ENCODE peak calls at places on chromosomes 13 and 19, in four cellular contexts. One of them, this sample, is unnamed.
A peak's percentile ranks its signal among the peaks of the same experiment; 100 is the strongest.

GRCh38 chr13:41463823-41464602 is 6.7 kb downstream of the RGCC start:
- DNase-seq in GM12878: peak; percentile 59
- DNase-seq in K562: peak; percentile 74
- DNase-seq in HEK293T: no peak
- DNase-seq in this sample: no peak

GRCh38 chr13:106102776-106103175 is 432.7 kb downstream of the EFNB2 start:
- DNase-seq in HEK293T: no peak
- DNase-seq in GM12878: no peak
- DNase-seq in K562: no peak
- DNase-seq in this sample: no peak

GRCh38 chr19:14554382-14554812 is 17.5 kb downstream of the NDUFB7 start:
- DNase-seq in HEK293T: no peak
- DNase-seq in K562: no peak
- DNase-seq in GM12878: no peak
- DNase-seq in this sample: peak; percentile 76

GRCh38 chr19:46746281-46746965 is at the start of gene STRN4:
- DNase-seq in HEK293T: peak; percentile 92
- DNase-seq in GM12878: no peak
- DNase-seq in K562: peak; percentile 90
- DNase-seq in this sample: no peak

GRCh38 chr13:33351324-33351723 is 65.8 kb upstream of the STARD13 start:
- DNase-seq in GM12878: no peak
- DNase-seq in K562: no peak
- DNase-seq in HEK293T: peak; percentile 14
- DNase-seq in this sample: no peak

GRCh38 chr13:50650478-50650877 is 193.0 kb downstream of the DLEU7 start:
- DNase-seq in GM12878: no peak
- DNase-seq in HEK293T: no peak
- DNase-seq in K562: no peak
- DNase-seq in this sample: no peak

GRCh38 chr19:51807925-51808324 is 13.0 kb downstream of the FPR3 start:
- DNase-seq in HEK293T: no peak
- DNase-seq in K562: no peak
- DNase-seq in GM12878: no peak
- DNase-seq in this sample: no peak

GRCh38 chr13:104796581-104796980 is 1730.4 kb upstream of the SLC10A2 start:
- DNase-seq in HEK293T: no peak
- DNase-seq in K562: no peak
- DNase-seq in GM12878: no peak
- DNase-seq in this sample: no peak

GRCh38 chr13:95023405-95023804 is 277.8 kb downstream of the ABCC4 start:
- DNase-seq in HEK293T: no peak
- DNase-seq in K562: no peak
- DNase-seq in GM12878: no peak
- DNase-seq in this sample: no peak

GRCh38 chr19:17565611-17566010 is 10.2 kb downstream of the COLGALT1 start:
- DNase-seq in K562: no peak
- DNase-seq in HEK293T: no peak
- DNase-seq in GM12878: no peak
- DNase-seq in this sample: no peak

GRCh38 chr19:55056827-55057226 is 6.1 kb downstream of the RDH13 start:
- DNase-seq in HEK293T: no peak
- DNase-seq in K562: no peak
- DNase-seq in GM12878: no peak
- DNase-seq in this sample: no peak

DNA sequence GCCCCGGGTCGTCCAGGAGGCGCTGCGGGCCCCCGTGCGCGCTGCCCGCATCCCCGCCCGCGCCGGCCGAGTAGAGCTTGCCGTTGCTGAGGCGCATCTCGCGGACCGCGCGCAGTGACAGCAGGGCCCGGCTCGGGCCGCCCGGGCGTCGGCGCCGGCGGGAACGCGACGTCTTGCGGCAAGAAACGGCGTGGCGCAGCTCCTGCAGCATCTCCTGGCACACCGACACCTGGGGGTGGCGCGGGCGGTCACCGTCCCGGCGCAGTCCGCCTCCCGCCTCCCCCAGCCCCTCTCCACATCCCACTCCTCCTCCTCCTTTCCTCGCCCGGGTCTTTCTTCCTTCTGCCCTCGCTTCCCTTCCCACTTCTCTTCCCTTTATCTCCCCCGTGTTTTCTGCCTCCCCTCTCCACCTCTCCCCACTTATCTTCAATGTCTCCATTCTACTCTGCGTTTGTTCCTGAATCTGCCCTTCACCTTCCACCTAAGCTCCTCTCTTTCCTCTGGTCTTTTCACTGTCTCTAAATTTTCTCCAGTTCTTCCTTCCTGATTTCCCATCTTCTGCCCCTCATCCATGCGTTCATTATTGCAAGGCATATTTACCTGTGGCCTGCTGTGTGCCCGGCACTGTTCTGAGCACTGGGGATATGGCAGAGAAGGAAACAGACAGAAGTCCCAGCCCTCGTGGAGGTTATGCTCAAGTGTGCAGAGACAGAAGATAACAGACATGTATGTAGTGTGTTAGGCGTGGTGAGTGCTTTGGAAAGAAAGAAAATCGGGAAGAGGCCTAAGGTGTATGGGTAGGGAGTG is 5.2 kb upstream of the ATP1A3 start:
- DNase-seq in GM12878: no peak
- DNase-seq in HEK293T: no peak
- DNase-seq in K562: no peak
- DNase-seq in this sample: no peak
- TF ChIP-seq TARDBP in GM12878: no peak
- TF ChIP-seq TARDBP in HEK293T: no peak
- TF ChIP-seq TARDBP in K562: no peak
- TF ChIP-seq TARDBP in this sample: no peak

DNA sequence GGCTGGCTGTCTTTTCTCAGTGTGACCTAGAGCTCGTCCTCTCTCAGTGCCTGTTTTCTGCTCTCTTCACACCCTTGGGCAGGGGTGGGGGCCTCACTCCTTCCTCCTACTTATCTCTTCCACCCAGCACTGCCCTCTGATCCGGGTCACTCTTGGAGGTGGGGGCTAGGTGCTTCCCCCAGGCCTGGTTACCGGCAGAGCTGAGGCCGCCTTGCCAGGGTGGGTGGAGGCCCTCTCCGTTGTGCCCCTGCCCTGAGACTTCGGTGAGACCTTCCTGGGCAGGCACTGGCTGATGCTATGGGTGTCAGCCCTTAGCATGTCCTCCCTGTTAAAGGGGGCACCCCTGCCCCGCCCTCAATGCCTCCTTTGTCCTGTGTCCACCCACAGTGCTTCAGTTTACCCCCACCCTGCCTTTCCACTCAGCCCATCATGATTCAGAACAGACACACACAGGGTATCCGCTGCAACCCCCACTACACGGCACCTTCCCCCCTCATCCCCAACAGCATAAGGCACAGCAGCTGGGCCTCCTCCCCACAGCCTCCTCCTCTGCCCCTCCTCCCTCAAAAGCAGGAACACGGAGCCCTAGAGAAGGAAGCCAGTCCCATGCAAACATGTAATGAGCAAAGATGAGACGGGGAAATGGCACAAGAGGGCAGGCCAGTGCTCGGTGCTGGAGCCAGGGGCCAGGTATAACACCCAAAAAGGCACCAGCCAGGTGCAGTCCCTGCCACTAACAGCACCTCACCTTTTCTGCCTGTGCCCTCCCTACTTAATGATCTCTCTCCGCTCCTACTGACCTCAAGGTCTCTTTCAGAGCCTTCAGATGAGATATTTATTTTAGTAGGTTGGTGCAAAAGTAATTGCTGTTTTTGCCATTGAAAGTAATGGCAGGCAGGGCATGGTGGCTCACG is 9.8 kb downstream of the ZGLP1 start:
- DNase-seq in HEK293T: no peak
- DNase-seq in K562: peak; percentile 83
- DNase-seq in GM12878: no peak
- DNase-seq in this sample: no peak
- TF ChIP-seq TARDBP in HEK293T: no peak
- TF ChIP-seq TARDBP in K562: no peak
- TF ChIP-seq TARDBP in GM12878: no peak
- TF ChIP-seq TARDBP in this sample: no peak

GRCh38 chr13:113080361-113080831 is 25.2 kb upstream of the F7 start:
- DNase-seq in HEK293T: no peak
- DNase-seq in K562: no peak
- DNase-seq in GM12878: no peak
- DNase-seq in this sample: no peak
- TF ChIP-seq TARDBP in HEK293T: no peak
- TF ChIP-seq TARDBP in K562: no peak
- TF ChIP-seq TARDBP in GM12878: no peak
- TF ChIP-seq TARDBP in this sample: no peak

GRCh38 chr13:40197049-40197448 is 469.4 kb downstream of the FOXO1 start:
- DNase-seq in HEK293T: no peak
- DNase-seq in GM12878: no peak
- DNase-seq in K562: no peak
- DNase-seq in this sample: no peak

GRCh38 chr13:40192516-40193257 is 473.8 kb downstream of the FOXO1 start:
- DNase-seq in GM12878: no peak
- DNase-seq in HEK293T: no peak
- DNase-seq in K562: no peak
- DNase-seq in this sample: no peak

GRCh38 chr13:40191186-40191980 is 475.1 kb downstream of the FOXO1 start:
- DNase-seq in K562: no peak
- DNase-seq in HEK293T: no peak
- DNase-seq in GM12878: no peak
- DNase-seq in this sample: no peak

GRCh38 chr13:40193290-40194203 is 472.9 kb downstream of the FOXO1 start:
- DNase-seq in K562: no peak
- DNase-seq in GM12878: no peak
- DNase-seq in HEK293T: no peak
- DNase-seq in this sample: no peak

GRCh38 chr13:40194204-40194806 is 472.1 kb downstream of the FOXO1 start:
- DNase-seq in K562: no peak
- DNase-seq in GM12878: no peak
- DNase-seq in HEK293T: no peak
- DNase-seq in this sample: no peak
- TF ChIP-seq TARDBP in K562: no peak
- TF ChIP-seq TARDBP in GM12878: no peak
- TF ChIP-seq TARDBP in HEK293T: no peak
- TF ChIP-seq TARDBP in this sample: no peak

GRCh38 chr13:107649071-107649470 is 566.3 kb downstream of the LIG4 start:
- DNase-seq in K562: no peak
- DNase-seq in HEK293T: no peak
- DNase-seq in GM12878: no peak
- DNase-seq in this sample: no peak

GRCh38 chr13:107650081-107650701 is 565.1 kb downstream of the LIG4 start:
- DNase-seq in K562: peak; percentile 12
- DNase-seq in GM12878: no peak
- DNase-seq in HEK293T: peak; percentile 14
- DNase-seq in this sample: peak; percentile 16
- TF ChIP-seq TARDBP in K562: no peak
- TF ChIP-seq TARDBP in GM12878: no peak
- TF ChIP-seq TARDBP in HEK293T: no peak
- TF ChIP-seq TARDBP in this sample: no peak

DNA sequence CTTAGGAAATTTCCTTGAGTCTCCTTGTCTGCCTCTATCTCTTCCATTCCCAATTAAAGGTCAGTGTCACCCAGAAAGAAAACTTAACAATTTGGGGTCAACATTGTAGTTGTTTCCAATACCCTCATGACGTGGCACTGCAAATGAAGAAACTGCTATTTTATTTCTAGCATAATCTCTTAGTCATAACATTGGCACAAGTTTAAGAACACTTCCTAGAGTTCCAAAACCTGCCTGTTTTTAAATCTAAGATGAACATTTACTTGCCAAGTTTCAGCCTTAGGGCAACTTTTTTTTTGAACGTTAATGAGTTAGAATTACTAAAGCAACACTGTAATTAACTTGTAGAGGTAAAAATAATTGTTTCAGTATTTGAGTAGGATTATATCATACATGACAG is 108.0 kb downstream of the LMO7 start:
- DNase-seq in GM12878: no peak
- DNase-seq in HEK293T: no peak
- DNase-seq in K562: no peak
- DNase-seq in this sample: no peak
- TF ChIP-seq TARDBP in GM12878: no peak
- TF ChIP-seq TARDBP in HEK293T: no peak
- TF ChIP-seq TARDBP in K562: no peak
- TF ChIP-seq TARDBP in this sample: no peak

GRCh38 chr13:62767473-62767872 is 1351.8 kb upstream of the PCDH20 start:
- DNase-seq in GM12878: no peak
- DNase-seq in HEK293T: no peak
- DNase-seq in K562: no peak
- DNase-seq in this sample: no peak
- TF ChIP-seq TARDBP in GM12878: no peak
- TF ChIP-seq TARDBP in HEK293T: no peak
- TF ChIP-seq TARDBP in K562: no peak
- TF ChIP-seq TARDBP in this sample: no peak

DNA sequence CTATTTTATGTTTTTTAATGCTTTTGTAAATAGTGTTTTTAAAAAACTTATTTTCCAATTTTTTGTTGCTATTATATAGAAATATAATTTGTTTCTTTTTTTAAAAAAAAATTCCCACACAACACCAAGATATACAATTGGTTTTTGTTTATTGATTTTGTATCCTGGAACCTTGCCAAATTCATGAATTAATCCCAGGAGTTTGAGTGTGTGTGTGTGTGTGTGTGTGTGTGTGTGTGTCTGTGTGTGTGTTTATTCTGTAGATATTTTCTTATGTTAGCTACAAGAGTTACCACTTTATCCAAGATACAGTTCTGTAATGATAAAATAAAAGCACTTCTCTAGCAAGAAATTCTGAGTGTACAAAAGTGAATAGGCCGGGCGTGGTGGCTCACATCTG is 7.6 kb downstream of the TPRX1 start:
- DNase-seq in K562: no peak
- DNase-seq in HEK293T: no peak
- DNase-seq in GM12878: no peak
- DNase-seq in this sample: no peak
- TF ChIP-seq TARDBP in K562: no peak
- TF ChIP-seq TARDBP in HEK293T: no peak
- TF ChIP-seq TARDBP in GM12878: no peak
- TF ChIP-seq TARDBP in this sample: no peak

GRCh38 chr13:71718931-71719330 is 148.1 kb downstream of the DACH1 start:
- DNase-seq in GM12878: no peak
- DNase-seq in HEK293T: no peak
- DNase-seq in K562: no peak
- DNase-seq in this sample: no peak

GRCh38 chr13:71714802-71715375 is 152.1 kb downstream of the DACH1 start:
- DNase-seq in HEK293T: no peak
- DNase-seq in K562: no peak
- DNase-seq in GM12878: no peak
- DNase-seq in this sample: no peak

GRCh38 chr13:71712988-71713653 is 153.9 kb downstream of the DACH1 start:
- DNase-seq in GM12878: no peak
- DNase-seq in K562: no peak
- DNase-seq in HEK293T: peak; percentile 83
- DNase-seq in this sample: peak; percentile 49
- TF ChIP-seq TARDBP in GM12878: no peak
- TF ChIP-seq TARDBP in K562: no peak
- TF ChIP-seq TARDBP in HEK293T: no peak
- TF ChIP-seq TARDBP in this sample: no peak